ENCODE peak calls at places on chromosome 12, in nine cellular contexts. T is AG09309, Y is SK-N-SH, O is endodermal cell, I is astrocyte of the spinal cord, X is AG10803, D is fibroblast of mammary gland, Q is mammary epithelial cell, W is fibroblast of the aortic adventitia. L is an unnamed sample.

GRCh38 chr12:50627491-50627890 is 122.7 kb downstream of the DIP2B start:
- DNase-seq in T (no peak), Y (no peak), O (no peak), I (no peak), X (no peak), D (no peak), Q (no peak), W (no peak), L (no peak)

GRCh38 chr12:4450551-4451112 is 5.0 kb upstream of the FGF6 start:
- DNase-seq in T (no peak), Y (no peak), O (peak), I (peak), X (no peak), D (no peak), Q (peak), W (no peak), L (no peak)

GRCh38 chr12:57993030-57993429 is 51.7 kb downstream of the ATP23 start:
- DNase-seq in T (no peak), Y (no peak), O (no peak), I (peak), X (peak), D (peak), Q (no peak), W (peak), L (peak)

GRCh38 chr12:25585021-25585523 is 32.0 kb upstream of the LMNTD1 start:
- DNase-seq in T (peak), Y (no peak), O (no peak), I (peak), X (peak), D (peak), Q (peak), W (peak), L (no peak)

GRCh38 chr12:16417058-16417457 is 69.6 kb downstream of the MGST1 start:
- DNase-seq in T (no peak), Y (no peak), O (peak), I (no peak), X (no peak), D (no peak), Q (no peak), W (no peak), L (no peak)

GRCh38 chr12:114407566-114408411 is 1.8 kb upstream of the TBX5 start:
- DNase-seq in T (no peak), Y (no peak), O (peak), I (no peak), X (no peak), D (peak), Q (no peak), W (no peak), L (no peak)

GRCh38 chr12:64639466-64639865 is 29.2 kb downstream of the RASSF3 start:
- DNase-seq in T (no peak), Y (no peak), O (peak), I (no peak), X (no peak), D (no peak), Q (no peak), W (no peak), L (no peak)

GRCh38 chr12:111368291-111368683 is 608 bp downstream of the PHETA1 start:
- DNase-seq in T (no peak), Y (no peak), O (peak), I (no peak), X (no peak), D (no peak), Q (no peak), W (no peak), L (no peak)

GRCh38 chr12:45282411-45282810 is 66.5 kb downstream of the ANO6 start:
- DNase-seq in T (no peak), Y (no peak), O (no peak), I (no peak), X (no peak), D (no peak), Q (no peak), W (no peak), L (no peak)

GRCh38 chr12:15439459-15439858 is 117.2 kb downstream of the PTPRO start:
- DNase-seq in T (no peak), Y (no peak), O (no peak), I (no peak), X (no peak), D (no peak), Q (no peak), W (no peak), L (no peak)

GRCh38 chr12:78192979-78193378 is 362.3 kb downstream of the NAV3 start:
- DNase-seq in T (no peak), Y (no peak), O (no peak), I (peak), X (peak), D (peak), Q (no peak), W (peak), L (no peak)

GRCh38 chr12:89263874-89264273 is 88.4 kb downstream of the DUSP6 start:
- DNase-seq in T (no peak), Y (no peak), O (no peak), I (no peak), X (no peak), D (no peak), Q (no peak), W (no peak), L (no peak)

GRCh38 chr12:98653866-98654493 is 8.9 kb downstream of the APAF1 start:
- DNase-seq in T (peak), Y (peak), O (no peak), I (peak), X (peak), D (peak), Q (peak), W (peak), L (peak)

GRCh38 chr12:6613776-6614512 is 6.8 kb upstream of the CHD4 start:
- DNase-seq in T (peak), Y (peak), O (peak), I (peak), X (peak), D (peak), Q (peak), W (peak), L (peak)

GRCh38 chr12:121230538-121230907 is 20.6 kb downstream of the P2RX4 start:
- DNase-seq in T (no peak), Y (no peak), O (no peak), I (no peak), X (no peak), D (no peak), Q (no peak), W (no peak), L (no peak)

GRCh38 chr12:64039285-64039871 is 182.7 kb downstream of the KICS2 start:
- DNase-seq in T (no peak), Y (no peak), O (no peak), I (peak), X (peak), D (peak), Q (peak), W (peak), L (peak)

GRCh38 chr12:42162198-42162597 is 17.5 kb upstream of the GXYLT1 start:
- DNase-seq in T (no peak), Y (no peak), O (no peak), I (peak), X (peak), D (peak), Q (peak), W (peak), L (no peak)

GRCh38 chr12:91249059-91250055 is 66.7 kb upstream of the DCN start:
- DNase-seq in T (peak), Y (no peak), O (no peak), I (no peak), X (peak), D (peak), Q (no peak), W (peak), L (no peak)

GRCh38 chr12:132222096-132222807 is 78.0 kb downstream of the NOC4L start:
- DNase-seq in T (no peak), Y (no peak), O (peak), I (no peak), X (peak), D (no peak), Q (peak), W (no peak), L (no peak)

GRCh38 chr12:122350444-122350843 is 72.0 kb downstream of the CLIP1 start:
- DNase-seq in T (no peak), Y (peak), O (no peak), I (peak), X (peak), D (peak), Q (no peak), W (peak), L (no peak)

GRCh38 chr12:108320503-108321293 is 18.4 kb downstream of the CMKLR1 start:
- DNase-seq in T (no peak), Y (no peak), O (peak), I (no peak), X (no peak), D (no peak), Q (no peak), W (no peak), L (no peak)

DNA sequence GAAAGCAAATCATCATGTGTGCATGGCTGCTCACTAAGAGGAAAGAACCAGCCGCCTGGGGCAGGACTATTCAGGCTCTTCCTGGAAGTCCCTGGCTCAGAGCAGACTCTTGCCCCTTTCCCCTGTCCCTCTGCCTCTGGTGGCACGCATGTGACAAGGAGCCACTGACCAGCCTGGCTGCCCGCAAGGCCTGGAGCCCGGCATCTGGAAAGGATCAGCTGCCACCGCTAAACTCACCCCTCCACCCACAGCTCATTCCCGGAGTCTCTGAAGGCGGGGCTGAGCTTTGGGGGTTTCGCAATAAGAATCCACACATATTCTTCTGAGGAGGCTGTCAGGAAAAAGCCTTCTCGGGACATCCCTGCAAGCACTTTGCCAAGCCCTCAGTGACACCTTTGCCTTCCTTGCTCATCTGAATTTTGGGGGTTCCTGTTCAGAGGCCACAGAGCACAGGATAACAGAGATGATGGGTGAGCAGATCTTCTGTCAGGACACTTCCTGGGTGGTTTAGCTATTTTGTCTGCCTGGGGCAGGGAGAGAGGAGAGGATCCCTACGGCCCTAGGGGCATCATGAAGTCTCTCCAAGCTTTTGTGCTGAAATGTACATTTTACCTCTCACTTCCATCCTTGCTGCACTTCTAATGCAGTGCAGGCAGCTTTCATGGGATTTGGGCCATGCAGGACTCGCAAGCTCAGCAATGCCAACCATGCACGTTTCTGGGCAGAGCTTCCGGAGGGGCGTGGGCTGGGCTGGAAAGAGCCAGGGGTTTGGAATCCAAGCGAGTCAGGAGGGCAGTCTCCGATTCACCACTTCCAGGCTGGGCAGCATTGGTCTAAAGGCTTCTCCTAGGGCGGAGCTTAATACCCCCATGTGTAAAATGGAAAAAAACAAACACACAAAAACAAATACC is 124.8 kb upstream of the MAP1LC3B2 start:
- DNase-seq in T (peak), Y (peak), O (peak), I (peak), X (peak), D (peak), Q (peak), W (peak), L (no peak)
- H3K4me3 ChIP-seq in T (peak), Y (peak), O (no peak), I (peak), X (peak), D (peak), Q (no peak), W (peak), L (no peak)

GRCh38 chr12:96020314-96021003 is 14.9 kb downstream of the LTA4H start:
- DNase-seq in T (no peak), Y (no peak), O (no peak), I (no peak), X (no peak), D (no peak), Q (no peak), W (no peak), L (no peak)

GRCh38 chr12:96014932-96015599 is 18.9 kb upstream of the HAL start:
- DNase-seq in T (no peak), Y (no peak), O (no peak), I (no peak), X (peak), D (no peak), Q (no peak), W (peak), L (no peak)

GRCh38 chr12:96015672-96016071 is 19.5 kb upstream of the HAL start:
- DNase-seq in T (no peak), Y (no peak), O (peak), I (peak), X (peak), D (peak), Q (peak), W (peak), L (no peak)
- TF ChIP-seq CTCF in T (peak), Y (peak), O (peak), I (peak), X (peak), D (peak), Q (peak), W (peak), L (peak)

DNA sequence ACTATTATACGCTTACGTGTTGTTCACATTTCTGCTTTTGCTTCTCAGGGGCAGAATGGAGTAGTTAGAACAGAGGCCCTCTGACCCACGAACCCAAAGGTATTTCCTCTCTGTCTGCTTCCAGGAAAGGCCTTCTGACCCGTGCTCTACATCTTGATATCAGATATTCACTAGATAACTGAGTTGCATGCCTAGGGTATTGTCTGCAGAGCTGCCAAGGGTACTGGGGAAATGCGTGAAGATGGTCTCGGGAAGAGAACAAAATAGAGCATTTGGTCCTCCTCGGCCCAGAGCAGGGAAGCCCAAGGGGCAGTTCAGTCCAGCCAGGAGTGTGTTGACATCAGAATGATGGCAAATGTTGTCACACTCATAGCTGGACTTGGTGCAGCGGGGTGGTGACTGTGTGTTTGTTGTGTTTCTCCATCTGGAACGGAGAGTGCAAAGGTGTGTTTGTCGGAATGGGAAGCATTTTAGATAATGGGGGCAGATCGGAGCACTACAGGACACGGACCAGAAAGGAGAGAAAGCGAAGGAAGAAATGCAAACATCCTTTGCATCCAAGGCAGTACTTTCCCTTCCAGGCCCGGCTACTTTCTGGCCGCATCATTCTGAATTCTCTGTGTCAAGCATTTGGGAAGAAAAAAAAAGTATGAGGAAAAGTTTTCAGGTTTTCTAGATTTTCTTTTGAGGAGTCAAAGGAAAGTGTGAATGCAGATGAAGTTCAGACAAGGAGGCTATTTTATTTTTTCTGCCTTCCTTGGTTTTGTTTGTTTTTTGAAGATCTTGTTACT is 8.1 kb downstream of the GLT1D1 start:
- DNase-seq in T (no peak), Y (no peak), O (no peak), I (no peak), X (no peak), D (no peak), Q (no peak), W (no peak), L (no peak)
- H3K4me3 ChIP-seq in T (no peak), Y (no peak), O (peak), I (no peak), X (no peak), D (no peak), Q (no peak), W (no peak), L (no peak)

GRCh38 chr12:81699572-81699971 is 59.6 kb downstream of the PPFIA2 start:
- DNase-seq in T (no peak), Y (no peak), O (no peak), I (no peak), X (no peak), D (no peak), Q (no peak), W (no peak), L (no peak)
- TF ChIP-seq CTCF in T (no peak), Y (no peak), O (no peak), I (no peak), X (no peak), D (no peak), Q (no peak), W (no peak), L (no peak)

GRCh38 chr12:107223816-107224215 is 130.5 kb upstream of the CRY1 start:
- DNase-seq in T (peak), Y (no peak), O (no peak), I (no peak), X (peak), D (peak), Q (no peak), W (no peak), L (no peak)
- H3K4me3 ChIP-seq in T (no peak), Y (no peak), O (no peak), I (no peak), X (no peak), D (no peak), Q (no peak), W (no peak), L (no peak)

GRCh38 chr12:66352197-66352596 is 49.9 kb downstream of the HELB start:
- DNase-seq in T (no peak), Y (peak), O (peak), I (no peak), X (peak), D (peak), Q (no peak), W (peak), L (peak)
- TF ChIP-seq CTCF in T (peak), Y (peak), O (peak), I (peak), X (peak), D (peak), Q (peak), W (peak), L (peak)

DNA sequence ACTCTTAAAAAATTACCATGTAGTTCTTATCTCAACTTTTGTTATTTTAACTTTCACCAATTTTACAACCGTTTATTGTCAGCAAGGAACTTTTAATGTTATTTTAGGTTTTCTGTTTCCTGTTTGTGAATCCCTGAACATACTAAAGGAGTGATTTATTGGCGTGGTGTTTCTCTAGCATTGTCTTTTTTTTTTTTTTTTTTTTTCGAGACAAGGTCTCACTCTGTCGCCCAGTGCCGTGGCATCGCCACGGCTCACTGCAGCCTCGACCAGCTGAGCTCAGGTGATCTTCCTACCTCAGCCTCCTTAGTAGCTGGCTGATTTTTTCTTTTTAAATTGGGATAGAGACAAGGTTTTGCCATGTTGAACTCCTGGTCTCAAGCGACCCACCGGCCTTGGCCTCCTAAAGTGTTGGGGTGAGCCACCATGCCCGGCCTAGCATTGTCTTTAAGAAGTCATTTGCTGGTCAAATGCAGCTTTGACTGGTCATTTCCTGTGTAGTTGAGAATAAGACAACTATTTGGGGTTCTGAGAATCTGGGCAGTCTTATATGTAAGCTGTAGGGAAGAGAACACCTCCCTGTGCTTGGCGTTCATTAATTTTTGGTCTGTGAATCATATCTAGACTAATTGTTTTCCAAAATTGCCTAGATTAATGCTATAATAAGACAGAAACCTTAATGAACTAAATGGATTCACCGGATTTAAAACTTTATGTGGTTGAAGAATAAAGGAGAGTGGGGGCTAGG is 2.1 kb downstream of the WASHC4 start:
- DNase-seq in T (no peak), Y (no peak), O (peak), I (peak), X (peak), D (peak), Q (no peak), W (peak), L (no peak)
- H3K4me3 ChIP-seq in T (peak), Y (peak), O (peak), I (peak), X (peak), D (peak), Q (peak), W (peak), L (no peak)

GRCh38 chr12:106178582-106178981 is 39.8 kb upstream of the NUAK1 start:
- DNase-seq in T (no peak), Y (no peak), O (peak), I (no peak), X (no peak), D (no peak), Q (no peak), W (no peak), L (no peak)
- TF ChIP-seq CTCF in T (no peak), Y (no peak), O (no peak), I (no peak), X (no peak), D (no peak), Q (no peak), W (no peak), L (no peak)